ENCODE peak calls at places on chromosomes 5 and 9, in seven cellular contexts. O, E, P, C, G, Y and F are unnamed samples.

GRCh38 chr5:142674438-142675210 is 11.3 kb downstream of the FGF1 start:
- DNase-seq in O (peak), E (peak), P (peak), C (no peak), G (no peak), Y (no peak), F (no peak)

GRCh38 chr9:117434568-117434967 is 19.7 kb upstream of the ASTN2 start:
- DNase-seq in O (no peak), E (no peak), P (no peak), C (no peak), G (no peak), Y (no peak), F (no peak)

GRCh38 chr9:76691761-76692313 is 72.4 kb upstream of the PCA3 start:
- DNase-seq in O (no peak), E (no peak), P (no peak), C (peak), G (no peak), Y (no peak), F (peak)

GRCh38 chr5:1110930-1111726 is 735 bp downstream of the SLC12A7 start:
- DNase-seq in O (peak), E (no peak), P (no peak), C (no peak), G (no peak), Y (no peak), F (no peak)

GRCh38 chr9:127166651-127167524 is 44.5 kb upstream of the ANGPTL2 start:
- DNase-seq in O (no peak), E (peak), P (no peak), C (no peak), G (no peak), Y (no peak), F (no peak)

GRCh38 chr9:100690438-100690837 is 112.6 kb downstream of the CAVIN4 start:
- DNase-seq in O (no peak), E (no peak), P (no peak), C (no peak), G (no peak), Y (no peak), F (no peak)

GRCh38 chr9:91086657-91087563 is 274.8 kb downstream of the AUH start:
- DNase-seq in O (no peak), E (no peak), P (no peak), C (no peak), G (no peak), Y (no peak), F (no peak)

GRCh38 chr9:137205126-137206069 is at the start of the genes NDOR1 and TMEM203:
- DNase-seq in O (peak), E (peak), P (no peak), C (peak), G (peak), Y (peak), F (peak)

GRCh38 chr9:88748566-88749238 is 213.7 kb downstream of the NXNL2 start:
- DNase-seq in O (peak), E (peak), P (no peak), C (no peak), G (no peak), Y (no peak), F (no peak)

GRCh38 chr9:16964228-16964627 is 93.8 kb upstream of the BNC2 start:
- DNase-seq in O (no peak), E (peak), P (peak), C (no peak), G (no peak), Y (no peak), F (no peak)

GRCh38 chr9:133427658-133428348 is 5.6 kb downstream of the ADAMTS13 start:
- DNase-seq in O (no peak), E (no peak), P (no peak), C (no peak), G (no peak), Y (no peak), F (no peak)